ENCODE peak calls at places on chromosomes 6 and 20, in five cellular contexts. One of them, this sample, is unnamed.

GRCh38 chr6:34237316-34237721 is 646 bp downstream of the HMGA1 start:
- DNase-seq in pancreas: peak; percentile 55
- DNase-seq in endodermal cell: no peak
- DNase-seq in heart right ventricle: peak; percentile 39
- DNase-seq in heart left ventricle: peak; percentile 51
- DNase-seq in this sample: no peak

GRCh38 chr6:126052485-126052884 is 66.1 kb downstream of the TRMT11 start:
- DNase-seq in heart right ventricle: no peak
- DNase-seq in heart left ventricle: no peak
- DNase-seq in endodermal cell: no peak
- DNase-seq in pancreas: no peak
- DNase-seq in this sample: no peak

GRCh38 chr6:111552241-111552744 is 53.4 kb downstream of the TRAF3IP2 start:
- DNase-seq in pancreas: peak; percentile 55
- DNase-seq in endodermal cell: peak; percentile 77
- DNase-seq in heart left ventricle: peak; percentile 74
- DNase-seq in heart right ventricle: peak; percentile 40
- DNase-seq in this sample: peak; percentile 34

GRCh38 chr20:25198663-25199363 is 3.3 kb downstream of the ENTPD6 start:
- DNase-seq in endodermal cell: no peak
- DNase-seq in heart right ventricle: no peak
- DNase-seq in pancreas: no peak
- DNase-seq in heart left ventricle: peak; percentile 81
- DNase-seq in this sample: no peak

GRCh38 chr6:160041608-160042007 is 72.7 kb downstream of the IGF2R start:
- DNase-seq in pancreas: peak; percentile 67
- DNase-seq in endodermal cell: peak; percentile 24
- DNase-seq in heart left ventricle: peak; percentile 84
- DNase-seq in heart right ventricle: peak; percentile 39
- DNase-seq in this sample: no peak

GRCh38 chr6:163667372-163668060 is 253.0 kb downstream of the QKI start:
- DNase-seq in endodermal cell: no peak
- DNase-seq in heart left ventricle: peak; percentile 50
- DNase-seq in pancreas: no peak
- DNase-seq in heart right ventricle: no peak
- DNase-seq in this sample: no peak

GRCh38 chr6:138499303-138499991 is at the start of gene NHSL1:
- DNase-seq in heart left ventricle: no peak
- DNase-seq in heart right ventricle: no peak
- DNase-seq in pancreas: no peak
- DNase-seq in endodermal cell: peak; percentile 66
- DNase-seq in this sample: no peak

GRCh38 chr6:112188906-112189305 is 65.5 kb downstream of the LAMA4 start:
- DNase-seq in heart right ventricle: no peak
- DNase-seq in pancreas: no peak
- DNase-seq in endodermal cell: no peak
- DNase-seq in heart left ventricle: no peak
- DNase-seq in this sample: no peak

GRCh38 chr6:70103798-70104197 is 199.1 kb downstream of the COL9A1 start:
- DNase-seq in heart left ventricle: no peak
- DNase-seq in heart right ventricle: no peak
- DNase-seq in endodermal cell: no peak
- DNase-seq in pancreas: no peak
- DNase-seq in this sample: no peak

GRCh38 chr6:36631326-36632046 is 37.3 kb downstream of the SRSF3 start:
- DNase-seq in heart right ventricle: no peak
- DNase-seq in pancreas: no peak
- DNase-seq in heart left ventricle: no peak
- DNase-seq in endodermal cell: no peak
- DNase-seq in this sample: no peak

GRCh38 chr6:142702501-142703460 is 242.2 kb downstream of the HIVEP2 start:
- DNase-seq in heart left ventricle: peak; percentile 59
- DNase-seq in heart right ventricle: peak; percentile 13
- DNase-seq in pancreas: no peak
- DNase-seq in endodermal cell: peak; percentile 67
- DNase-seq in this sample: no peak

GRCh38 chr6:2891768-2892170 is 11.3 kb downstream of the SERPINB9 start:
- DNase-seq in endodermal cell: peak; percentile 49
- DNase-seq in pancreas: no peak
- DNase-seq in heart right ventricle: no peak
- DNase-seq in heart left ventricle: no peak
- DNase-seq in this sample: no peak

GRCh38 chr6:7891098-7891872 is 19.3 kb downstream of the TXNDC5 start:
- DNase-seq in pancreas: no peak
- DNase-seq in heart right ventricle: no peak
- DNase-seq in endodermal cell: no peak
- DNase-seq in heart left ventricle: no peak
- DNase-seq in this sample: no peak

GRCh38 chr6:168289571-168289962 is 30.0 kb downstream of the DACT2 start:
- DNase-seq in heart left ventricle: no peak
- DNase-seq in endodermal cell: no peak
- DNase-seq in pancreas: no peak
- DNase-seq in heart right ventricle: no peak
- DNase-seq in this sample: no peak

GRCh38 chr20:22555791-22556564 is 28.4 kb downstream of the FOXA2 start:
- DNase-seq in endodermal cell: no peak
- DNase-seq in pancreas: no peak
- DNase-seq in heart right ventricle: no peak
- DNase-seq in heart left ventricle: no peak
- DNase-seq in this sample: no peak

GRCh38 chr6:170177383-170178265 is 113.3 kb downstream of the DLL1 start:
- DNase-seq in pancreas: peak; percentile 48
- DNase-seq in heart right ventricle: no peak
- DNase-seq in heart left ventricle: no peak
- DNase-seq in endodermal cell: peak; percentile 48
- DNase-seq in this sample: no peak

DNA sequence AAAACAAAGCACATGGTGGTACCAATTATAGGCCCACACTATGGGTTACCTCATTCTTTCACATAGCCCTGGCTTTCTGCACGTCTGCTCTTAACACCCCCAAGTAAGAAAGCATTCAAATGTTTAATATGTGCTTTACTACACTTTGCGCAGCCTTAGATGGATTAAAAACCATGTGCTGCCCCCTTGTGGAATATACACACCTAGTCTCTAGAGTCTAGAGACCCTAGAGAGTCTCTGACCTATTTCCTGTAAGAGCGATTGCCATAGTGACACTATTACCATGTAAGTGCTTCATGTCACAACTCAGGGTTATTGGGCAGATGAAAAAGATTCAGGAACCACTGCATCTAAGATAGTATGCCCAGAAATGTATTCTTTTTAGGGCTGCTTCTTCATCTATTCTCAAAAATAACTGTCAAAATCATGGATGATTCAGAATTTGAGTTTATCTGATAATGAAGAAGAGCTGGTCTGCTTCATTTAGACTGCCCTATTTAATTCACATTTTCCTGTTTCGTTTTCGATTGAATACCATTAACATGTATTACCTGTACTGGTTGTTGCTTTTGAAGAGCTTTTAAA is 186.3 kb downstream of the ADGB start:
- DNase-seq in heart right ventricle: no peak
- DNase-seq in endodermal cell: peak; percentile 64
- DNase-seq in pancreas: no peak
- DNase-seq in heart left ventricle: no peak
- DNase-seq in this sample: no peak
- TF ChIP-seq CTCF in heart right ventricle: peak; percentile 49
- TF ChIP-seq CTCF in endodermal cell: peak; percentile 82
- TF ChIP-seq CTCF in pancreas: peak; percentile 19
- TF ChIP-seq CTCF in heart left ventricle: peak; percentile 46
- TF ChIP-seq CTCF in this sample: no peak

DNA sequence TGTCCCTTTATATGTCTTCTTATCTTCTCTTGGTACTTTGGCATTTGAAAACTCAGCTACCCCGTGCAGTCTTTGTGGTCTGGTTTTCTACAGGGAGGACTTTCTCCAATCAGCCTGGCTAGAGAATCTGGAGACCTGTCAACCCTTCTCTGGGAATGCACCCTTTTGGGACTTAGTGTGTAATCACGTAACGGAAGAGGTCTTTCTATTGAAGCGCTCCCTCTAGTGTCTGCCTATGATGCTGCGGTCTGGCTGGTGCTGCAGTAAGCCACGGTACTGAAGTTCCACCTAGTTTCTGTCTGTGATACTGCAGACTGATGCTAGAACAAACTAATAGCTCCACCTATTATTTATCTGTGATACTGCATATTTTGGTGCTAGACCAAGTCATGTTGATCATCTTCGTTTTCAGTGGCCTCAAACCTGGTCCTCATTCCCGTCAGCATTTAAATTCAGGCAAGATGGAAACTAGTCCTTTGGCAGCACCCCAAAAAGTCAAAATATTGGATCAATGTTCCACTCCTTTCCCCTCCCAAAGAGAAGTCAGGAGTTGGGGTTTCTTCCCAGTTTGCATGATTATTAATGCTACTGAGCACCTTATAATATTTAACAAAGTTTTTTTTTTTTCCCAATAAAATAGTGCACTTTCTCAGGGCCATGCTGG is 12.5 kb upstream of the SIRPB2 start:
- DNase-seq in endodermal cell: peak; percentile 92
- DNase-seq in pancreas: peak; percentile 68
- DNase-seq in heart left ventricle: peak; percentile 68
- DNase-seq in heart right ventricle: peak; percentile 41
- DNase-seq in this sample: no peak
- H3K4me1 ChIP-seq in endodermal cell: no peaks in the 10 kb centered on the region
- H3K4me1 ChIP-seq in pancreas: no peaks in the 10 kb centered on the region
- H3K4me1 ChIP-seq in heart left ventricle: no peaks in the 10 kb centered on the region
- H3K4me1 ChIP-seq in heart right ventricle: no peaks in the 10 kb centered on the region
- H3K4me1 ChIP-seq in this sample: no peaks in the 10 kb centered on the region

DNA sequence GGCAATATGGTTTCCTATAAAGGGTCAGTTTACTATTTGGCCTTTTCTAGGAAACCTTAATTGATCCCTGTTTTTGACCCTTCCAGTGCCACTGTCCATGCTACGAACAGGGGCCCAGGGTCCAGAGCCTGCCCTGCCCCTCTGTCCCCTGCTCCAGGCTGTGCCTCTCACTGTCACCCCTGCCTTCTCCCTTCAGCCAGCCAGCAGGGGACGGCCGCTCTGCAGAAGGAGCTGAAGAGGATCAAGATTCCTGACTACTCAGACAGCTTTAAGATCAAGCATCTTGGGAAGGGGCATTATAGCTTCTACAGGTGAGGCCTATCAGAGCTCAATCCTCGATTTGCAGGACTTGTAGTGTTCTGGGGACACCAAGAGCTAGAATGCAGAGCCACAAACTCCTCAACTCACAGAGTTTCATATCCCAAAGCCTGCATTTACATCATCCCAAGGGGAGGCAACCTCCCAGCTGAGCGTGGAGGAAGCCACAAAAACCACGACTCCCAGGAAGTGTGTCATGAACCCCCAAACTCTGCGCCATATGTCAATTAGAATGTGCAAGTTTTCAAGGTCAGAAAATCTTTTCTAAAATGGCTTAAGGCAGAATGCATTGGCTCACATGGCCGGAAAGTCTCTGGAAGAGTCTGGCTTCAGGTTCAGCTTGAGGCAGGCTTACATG is 3.6 kb downstream of the BPI start:
- DNase-seq in pancreas: no peak
- DNase-seq in endodermal cell: no peak
- DNase-seq in heart right ventricle: no peak
- DNase-seq in heart left ventricle: no peak
- DNase-seq in this sample: no peak
- H3K4me3 ChIP-seq in pancreas: no peak overlapping the region
- H3K4me3 ChIP-seq in endodermal cell: no peak overlapping the region
- H3K4me3 ChIP-seq in heart right ventricle: no peak overlapping the region
- H3K4me3 ChIP-seq in heart left ventricle: no peak overlapping the region
- H3K4me3 ChIP-seq in this sample: no peak overlapping the region

DNA sequence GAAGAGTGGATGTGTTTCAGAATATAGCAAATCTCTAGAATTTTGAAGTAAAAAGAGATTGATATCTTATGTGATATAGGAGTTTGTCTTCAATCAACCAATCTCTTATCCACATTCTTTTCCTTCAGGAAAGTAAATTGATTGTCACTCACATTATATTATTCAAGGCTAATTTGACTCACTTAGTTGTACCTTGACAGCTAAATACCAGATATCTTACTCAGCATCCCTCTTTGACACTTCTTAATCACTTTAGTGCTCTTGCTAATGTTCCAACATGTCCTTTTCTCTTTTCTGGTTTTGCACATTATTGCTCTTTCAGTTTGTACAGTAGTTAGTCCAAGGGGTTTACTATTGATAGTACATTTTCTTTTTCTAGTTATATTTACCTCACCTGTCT is 286.9 kb upstream of the PTCHD4 start:
- DNase-seq in endodermal cell: no peak
- DNase-seq in heart right ventricle: no peak
- DNase-seq in pancreas: no peak
- DNase-seq in heart left ventricle: no peak
- DNase-seq in this sample: no peak
- TF ChIP-seq CTCF in endodermal cell: no peak
- TF ChIP-seq CTCF in heart right ventricle: no peak
- TF ChIP-seq CTCF in pancreas: no peak
- TF ChIP-seq CTCF in heart left ventricle: no peak
- TF ChIP-seq CTCF in this sample: no peak

GRCh38 chr6:149332602-149333311 is 15.2 kb downstream of the TAB2 start:
- DNase-seq in endodermal cell: no peak
- DNase-seq in pancreas: no peak
- DNase-seq in heart right ventricle: no peak
- DNase-seq in heart left ventricle: no peak
- DNase-seq in this sample: no peak
- H3K4me1 ChIP-seq in endodermal cell: peaks cover 8% of the 10 kb centered on the region
- H3K4me1 ChIP-seq in pancreas: peaks cover 70% of the 10 kb centered on the region
- H3K4me1 ChIP-seq in heart right ventricle: peaks cover 83% of the 10 kb centered on the region
- H3K4me1 ChIP-seq in heart left ventricle: peaks cover 75% of the 10 kb centered on the region
- H3K4me1 ChIP-seq in this sample: peaks cover 82% of the 10 kb centered on the region

GRCh38 chr6:17964633-17965032 is 22.8 kb downstream of the KIF13A start:
- DNase-seq in heart right ventricle: no peak
- DNase-seq in pancreas: no peak
- DNase-seq in endodermal cell: no peak
- DNase-seq in heart left ventricle: no peak
- DNase-seq in this sample: no peak

GRCh38 chr6:17965397-17965796 is 22.0 kb downstream of the KIF13A start:
- DNase-seq in heart right ventricle: no peak
- DNase-seq in heart left ventricle: no peak
- DNase-seq in pancreas: no peak
- DNase-seq in endodermal cell: no peak
- DNase-seq in this sample: no peak

GRCh38 chr6:17966451-17966850 is 21.0 kb downstream of the KIF13A start:
- DNase-seq in heart left ventricle: no peak
- DNase-seq in heart right ventricle: no peak
- DNase-seq in pancreas: no peak
- DNase-seq in endodermal cell: no peak
- DNase-seq in this sample: no peak

GRCh38 chr6:17959317-17959716 is 28.1 kb downstream of the KIF13A start:
- DNase-seq in pancreas: no peak
- DNase-seq in heart right ventricle: no peak
- DNase-seq in heart left ventricle: no peak
- DNase-seq in endodermal cell: no peak
- DNase-seq in this sample: no peak

GRCh38 chr6:17962436-17963031 is 24.9 kb downstream of the KIF13A start:
- DNase-seq in heart right ventricle: peak; percentile 67
- DNase-seq in endodermal cell: no peak
- DNase-seq in pancreas: no peak
- DNase-seq in heart left ventricle: peak; percentile 91
- DNase-seq in this sample: no peak
- H3K4me3 ChIP-seq in heart right ventricle: no peak overlapping the region
- H3K4me3 ChIP-seq in endodermal cell: no peak overlapping the region
- H3K4me3 ChIP-seq in pancreas: no peak overlapping the region
- H3K4me3 ChIP-seq in heart left ventricle: no peak overlapping the region
- H3K4me3 ChIP-seq in this sample: peak overlapping the region; percentile 49